ENCODE peak calls at places on chromosomes 11 and 22, in five cellular contexts. S is hepatocyte, D is GM23338, V is GM23248, W is HCT116. T is an unnamed sample.

GRCh38 chr11:118615996-118616395 is 8.6 kb downstream of the PHLDB1 start:
- DNase-seq in S (no peak), D (peak; percentile 70), V (no peak), W (no peak), T (no peak)

GRCh38 chr11:12137005-12137690 is 26.8 kb downstream of the MICAL2 start:
- DNase-seq in S (no peak), D (no peak), V (no peak), W (no peak), T (no peak)

GRCh38 chr22:35313311-35314121 is 13.8 kb downstream of the TOM1 start:
- DNase-seq in S (peak; percentile 44), D (no peak), V (peak; percentile 97), W (no peak), T (no peak)

GRCh38 chr22:41240377-41241132 is at the start of gene CHADL:
- DNase-seq in S (no peak), D (peak; percentile 43), V (no peak), W (no peak), T (no peak)

GRCh38 chr11:1117970-1118369 is 39.8 kb upstream of the MUC5AC start:
- DNase-seq in S (no peak), D (no peak), V (no peak), W (no peak), T (no peak)

GRCh38 chr11:59545179-59546020 is 34.1 kb downstream of the OR4D9 start:
- DNase-seq in S (no peak), D (peak; percentile 46), V (no peak), W (peak; percentile 91), T (peak; percentile 51)

GRCh38 chr22:44391026-44391425 is 78.3 kb upstream of the SHISAL1 start:
- DNase-seq in S (no peak), D (no peak), V (no peak), W (no peak), T (no peak)

GRCh38 chr11:56624661-56625110 is 10.0 kb upstream of the OR5M1 start:
- DNase-seq in S (peak; percentile 82), D (peak; percentile 83), V (peak; percentile 89), W (no peak), T (peak; percentile 5)

GRCh38 chr22:33400061-33400840 is 342.1 kb upstream of the SYN3 start:
- DNase-seq in S (no peak), D (no peak), V (no peak), W (no peak), T (no peak)

GRCh38 chr22:37206118-37206840 is 6.0 kb downstream of the SSTR3 start:
- DNase-seq in S (no peak), D (no peak), V (no peak), W (no peak), T (no peak)

GRCh38 chr11:9263840-9264380 is 1.2 kb downstream of the DENND5A start:
- DNase-seq in S (no peak), D (no peak), V (peak; percentile 68), W (no peak), T (no peak)

GRCh38 chr11:444397-445144 is 2.8 kb upstream of the ANO9 start:
- DNase-seq in S (peak; percentile 74), D (no peak), V (peak; percentile 77), W (no peak), T (no peak)

GRCh38 chr22:36762687-36763260 is 13.1 kb downstream of the IFT27 start:
- DNase-seq in S (peak; percentile 59), D (no peak), V (peak; percentile 31), W (no peak), T (no peak)

GRCh38 chr11:114059278-114059983 is at the start of gene ZBTB16:
- DNase-seq in S (peak; percentile 92), D (peak; percentile 92), V (peak; percentile 37), W (no peak), T (no peak)

GRCh38 chr11:830295-831131 is 2.2 kb upstream of the CD151 start:
- DNase-seq in S (peak; percentile 90), D (peak; percentile 95), V (peak; percentile 85), W (no peak), T (no peak)

GRCh38 chr22:36860821-36861659 is at the start of gene NCF4:
- DNase-seq in S (no peak), D (no peak), V (no peak), W (no peak), T (no peak)

GRCh38 chr11:63910605-63911195 is 6.3 kb downstream of the RCOR2 start:
- DNase-seq in S (no peak), D (peak; percentile 54), V (no peak), W (no peak), T (no peak)

GRCh38 chr22:33299245-33299956 is 241.2 kb upstream of the SYN3 start:
- DNase-seq in S (no peak), D (no peak), V (no peak), W (no peak), T (no peak)

GRCh38 chr11:17591293-17591692 is 44.2 kb downstream of the OTOG start:
- DNase-seq in S (no peak), D (no peak), V (no peak), W (no peak), T (no peak)

GRCh38 chr11:8328848-8329330 is 65.2 kb upstream of the LMO1 start:
- DNase-seq in S (peak; percentile 93), D (peak; percentile 97), V (peak; percentile 91), W (peak; percentile 89), T (peak; percentile 86)

GRCh38 chr22:44245438-44245837 is 64.7 kb downstream of the PARVG start:
- DNase-seq in S (no peak), D (no peak), V (no peak), W (no peak), T (no peak)

GRCh38 chr11:31796523-31797226 is 14.4 kb downstream of the PAX6 start:
- DNase-seq in S (no peak), D (peak; percentile 51), V (no peak), W (no peak), T (no peak)

GRCh38 chr11:74316772-74317505 is 5.5 kb upstream of the P4HA3 start:
- DNase-seq in S (no peak), D (no peak), V (peak; percentile 78), W (no peak), T (no peak)

GRCh38 chr11:110894224-110894623 is 182.0 kb upstream of the ARHGAP20 start:
- DNase-seq in S (no peak), D (no peak), V (no peak), W (no peak), T (peak; percentile 62)

GRCh38 chr11:20367313-20367948 is 3.9 kb downstream of the HTATIP2 start:
- DNase-seq in S (peak; percentile 80), D (no peak), V (peak; percentile 93), W (peak; percentile 64), T (peak; percentile 70)

GRCh38 chr11:43278302-43278956 is 33.4 kb upstream of the API5 start:
- DNase-seq in S (peak; percentile 45), D (peak; percentile 74), V (peak; percentile 52), W (peak; percentile 33), T (no peak)

GRCh38 chr11:118621071-118621815 is 13.8 kb downstream of the PHLDB1 start:
- DNase-seq in S (peak; percentile 91), D (peak; percentile 95), V (peak; percentile 91), W (peak; percentile 51), T (peak; percentile 82)

GRCh38 chr11:117395476-117395875 is 67.8 kb downstream of the CEP164 start:
- DNase-seq in S (no peak), D (no peak), V (no peak), W (no peak), T (no peak)

GRCh38 chr11:96607890-96608558 is 218.2 kb downstream of the JRKL start:
- DNase-seq in S (no peak), D (peak; percentile 49), V (peak; percentile 1), W (no peak), T (peak; percentile 37)

GRCh38 chr11:71928739-71929443 is at the start of gene RNF121:
- DNase-seq in S (peak; percentile 98), D (peak; percentile 99), V (peak; percentile 100), W (peak; percentile 91), T (peak; percentile 93)
- TF ChIP-seq EZH2 in S (no peak), D (no peak), V (no peak), W (no peak), T (no peak)

GRCh38 chr11:116179346-116179850 is 593.4 kb downstream of the BUD13 start:
- DNase-seq in S (no peak), D (no peak), V (no peak), W (no peak), T (no peak)

GRCh38 chr11:116177521-116178220 is 595.1 kb downstream of the BUD13 start:
- DNase-seq in S (no peak), D (no peak), V (no peak), W (no peak), T (no peak)

GRCh38 chr11:116176484-116177005 is 596.2 kb downstream of the BUD13 start:
- DNase-seq in S (no peak), D (no peak), V (no peak), W (no peak), T (no peak)

GRCh38 chr11:116182356-116182966 is 590.3 kb downstream of the BUD13 start:
- DNase-seq in S (no peak), D (no peak), V (no peak), W (no peak), T (no peak)

GRCh38 chr11:116180806-116181600 is 591.8 kb downstream of the BUD13 start:
- DNase-seq in S (no peak), D (no peak), V (no peak), W (no peak), T (no peak)
- H3K9me2 ChIP-seq in S (no peaks in the 10 kb centered on the region), D (no peaks in the 10 kb centered on the region), V (no peaks in the 10 kb centered on the region), W (no peaks in the 10 kb centered on the region), T (no peaks in the 10 kb centered on the region)

GRCh38 chr11:82732734-82733443 is 775 bp downstream of the FAM181B start:
- DNase-seq in S (peak; percentile 51), D (peak; percentile 60), V (peak; percentile 18), W (no peak), T (no peak)
- TF ChIP-seq EZH2 in S (peak; percentile 83), D (no peak), V (peak; percentile 29), W (no peak), T (no peak)

DNA sequence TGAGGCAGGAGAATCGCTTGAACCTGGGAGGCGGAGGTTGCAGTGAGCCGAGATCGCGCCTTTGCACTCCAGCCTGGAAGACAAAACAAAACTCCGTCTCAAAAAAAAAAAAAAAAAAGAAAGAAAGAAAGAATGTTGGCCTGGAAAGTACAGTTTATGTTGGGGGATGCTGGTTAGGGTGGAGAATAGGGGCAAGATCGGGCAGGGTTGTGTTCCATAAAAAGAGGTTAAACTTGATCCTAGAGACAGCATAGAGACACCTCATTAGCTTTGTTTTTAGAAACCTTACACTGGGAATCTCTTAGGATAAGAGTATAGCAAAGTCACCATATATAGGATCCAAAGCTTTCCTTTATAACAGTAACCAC is 1.9 kb upstream of the FTH1 start:
- DNase-seq in S (no peak), D (no peak), V (no peak), W (no peak), T (no peak)
- H3K9me2 ChIP-seq in S (no peaks in the 10 kb centered on the region), D (peaks cover 4% of the 10 kb centered on the region), V (no peaks in the 10 kb centered on the region), W (no peaks in the 10 kb centered on the region), T (no peaks in the 10 kb centered on the region)